ENCODE peak calls at places on chromosomes 5 and 9, in four cellular contexts. S is psoas muscle, T is tibial nerve, J is gastrocnemius medialis. Z is an unnamed sample. For H3K4me1, the result is how much of the 10 kb centered on the place peaks cover.

GRCh38 chr5:14745753-14746152 is 81.2 kb downstream of the OTULIN start:
- DNase-seq in T (no peak), J (no peak), S (no peak), Z (no peak)

GRCh38 chr9:7988644-7989280 is 189.2 kb upstream of the DMAC1 start:
- DNase-seq in S (no peak), T (no peak), J (no peak), Z (no peak)

GRCh38 chr9:132037470-132037869 is 42.2 kb downstream of the MED27 start:
- DNase-seq in T (no peak), J (no peak), S (no peak), Z (no peak)

GRCh38 chr5:125659316-125660071 is 763.7 kb upstream of the GRAMD2B start:
- DNase-seq in S (no peak), J (no peak), T (peak), Z (no peak)

GRCh38 chr5:175738126-175738525 is 80.3 kb downstream of the HRH2 start:
- DNase-seq in S (no peak), T (no peak), J (no peak), Z (no peak)

GRCh38 chr5:178160176-178160575 is 6.5 kb upstream of the NHP2 start:
- DNase-seq in T (no peak), S (no peak), J (no peak), Z (no peak)

GRCh38 chr5:40359854-40360253 is 319.9 kb upstream of the PTGER4 start:
- DNase-seq in S (no peak), T (no peak), J (no peak), Z (no peak)

GRCh38 chr9:14992516-14992915 is 82.3 kb upstream of the FREM1 start:
- DNase-seq in T (no peak), S (no peak), J (no peak), Z (no peak)

GRCh38 chr9:126788631-126789349 is 16.1 kb upstream of the ZBTB43 start:
- DNase-seq in T (no peak), J (peak), S (no peak), Z (no peak)

GRCh38 chr5:72138943-72139467 is 31.7 kb downstream of the MAP1B start:
- DNase-seq in J (no peak), S (no peak), T (no peak), Z (no peak)

GRCh38 chr9:113631093-113631765 is 167.7 kb downstream of the RGS3 start:
- DNase-seq in J (no peak), S (no peak), T (no peak), Z (no peak)

GRCh38 chr5:134529460-134529859 is 4.0 kb downstream of the JADE2 start:
- DNase-seq in T (no peak), S (no peak), J (no peak), Z (no peak)
- H3K4me1 ChIP-seq in T (under half), S (under half), J (under half), Z (under half)

DNA sequence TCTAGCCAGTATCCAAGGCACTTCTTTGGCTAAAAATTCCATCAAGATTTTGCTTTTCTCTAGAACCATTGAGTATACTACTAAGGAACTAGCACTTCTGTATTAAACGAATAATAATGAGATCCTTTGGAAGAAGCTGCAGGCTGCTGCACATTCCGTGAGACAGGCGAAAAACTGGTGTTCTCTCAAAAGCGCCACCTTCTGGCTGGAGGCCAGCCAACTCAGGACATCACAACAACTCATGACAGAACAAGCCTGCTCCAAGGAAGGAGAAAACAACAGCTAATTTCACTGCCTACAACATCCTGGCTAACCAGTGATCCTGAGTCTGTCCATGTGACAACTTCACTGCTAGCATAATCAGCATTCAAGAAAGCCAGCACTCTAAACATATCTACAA is 150.4 kb downstream of the YTHDC2 start:
- DNase-seq in J (no peak), T (peak), S (no peak), Z (peak)
- TF ChIP-seq CTCF in J (no peak), T (no peak), S (no peak), Z (peak)

DNA sequence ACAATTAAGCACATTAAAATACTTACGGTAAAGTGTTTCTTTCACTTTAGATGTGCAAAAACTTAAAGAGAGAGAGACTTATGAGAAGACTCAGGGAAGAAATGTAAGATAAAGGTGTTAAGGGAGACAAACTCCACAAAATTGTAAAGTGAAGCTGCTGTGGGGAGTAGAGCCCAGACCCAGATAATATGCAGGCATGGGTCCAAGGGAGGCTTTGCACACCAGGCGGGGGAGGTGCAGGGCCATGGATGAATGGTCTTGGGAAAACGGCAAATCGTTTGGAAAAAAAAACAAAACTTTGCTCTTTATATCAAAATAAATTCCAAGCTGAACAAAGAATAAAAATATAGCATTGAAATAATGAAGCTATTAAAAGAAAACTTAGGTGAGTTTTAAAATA is 9.1 kb downstream of the SYK start:
- DNase-seq in S (no peak), J (no peak), T (no peak), Z (no peak)
- H3K4me1 ChIP-seq in S (under half), J (under half), T (under half), Z (under half)

GRCh38 chr9:68949271-68950000 is 64.5 kb downstream of the PRKACG start:
- DNase-seq in T (no peak), J (no peak), S (peak), Z (no peak)
- TF ChIP-seq CTCF in T (no peak), J (no peak), S (peak), Z (no peak)

GRCh38 chr5:16504571-16504970 is 39.0 kb upstream of the ZNF622 start:
- DNase-seq in T (no peak), S (no peak), J (no peak), Z (no peak)
- H3K4me1 ChIP-seq in T (under half), S (under half), J (half or more), Z (under half)

DNA sequence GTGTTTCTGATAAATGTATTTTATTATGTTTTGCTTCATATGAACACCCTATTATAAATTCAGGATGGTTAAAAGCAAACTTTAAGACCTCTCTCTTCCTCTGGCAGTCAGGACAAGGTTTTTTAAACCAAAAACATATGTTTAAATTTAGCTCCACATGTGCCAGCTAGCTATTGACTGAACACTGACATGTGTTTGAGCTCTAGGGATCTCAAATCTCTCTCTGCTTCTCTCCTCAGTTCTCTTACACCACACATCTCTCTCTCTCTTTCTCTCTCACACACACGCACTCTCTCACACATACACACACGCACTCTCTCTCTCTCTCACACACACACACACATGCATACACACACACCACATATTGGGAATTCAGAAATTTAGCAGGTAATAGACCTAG is 150.2 kb upstream of the RFX3 start:
- DNase-seq in T (no peak), J (no peak), S (no peak), Z (no peak)
- TF ChIP-seq CTCF in T (no peak), J (no peak), S (no peak), Z (no peak)